ENCODE peak calls at places on chromosomes 1 and 21, in eight cellular contexts. Z, D, I, Y, N, X, B and W are unnamed samples.

GRCh38 chr1:39943471-39944290 is 11.3 kb upstream of the MFSD2A start:
- DNase-seq in D (no peak), I (no peak), Y (no peak), Z (no peak), B (no peak), X (no peak), N (no peak), W (no peak)

GRCh38 chr21:15159382-15160020 is 94.7 kb upstream of the NRIP1 start:
- DNase-seq in D (no peak), B (peak), Z (no peak), X (no peak), Y (no peak), I (no peak), N (no peak), W (no peak)

GRCh38 chr1:84855168-84855567 is 37.8 kb downstream of the LPAR3 start:
- DNase-seq in N (no peak), X (peak), B (peak), D (no peak), I (no peak), Z (no peak), Y (no peak), W (no peak)

GRCh38 chr1:101316276-101316675 is 79.5 kb downstream of the S1PR1 start:
- DNase-seq in Z (peak), X (no peak), N (no peak), I (no peak), D (no peak), Y (no peak), B (no peak), W (no peak)

GRCh38 chr1:213972141-213972540 is 15.6 kb upstream of the PROX1 start:
- DNase-seq in X (no peak), N (no peak), I (no peak), B (no peak), Z (no peak), Y (no peak), D (no peak), W (no peak)

GRCh38 chr1:175725684-175726083 is 17.7 kb downstream of the TNR start:
- DNase-seq in I (no peak), X (peak), Y (peak), B (peak), D (peak), Z (peak), N (peak), W (peak)

GRCh38 chr1:53869454-53870117 is 20.0 kb downstream of the YIPF1 start:
- DNase-seq in N (no peak), B (no peak), X (no peak), Y (no peak), I (no peak), Z (no peak), D (no peak), W (no peak)

GRCh38 chr1:108695515-108695914 is 3.4 kb downstream of the PRPF38B start:
- DNase-seq in Z (no peak), I (no peak), X (no peak), N (no peak), B (no peak), D (no peak), Y (no peak), W (no peak)

GRCh38 chr21:33668180-33668579 is 25.9 kb downstream of the ITSN1 start:
- DNase-seq in N (no peak), Y (no peak), D (no peak), Z (no peak), I (no peak), X (peak), B (peak), W (no peak)

GRCh38 chr1:235933483-235934116 is 66.9 kb upstream of the LYST start:
- DNase-seq in N (peak), Y (no peak), B (no peak), X (no peak), D (no peak), Z (no peak), I (no peak), W (no peak)

GRCh38 chr1:232669981-232670763 is 40.2 kb upstream of the SIPA1L2 start:
- DNase-seq in Y (no peak), N (no peak), Z (no peak), D (no peak), X (peak), I (peak), B (peak), W (no peak)

GRCh38 chr1:16133007-16133961 is 22.6 kb downstream of the EPHA2 start:
- DNase-seq in Y (no peak), B (no peak), I (no peak), X (no peak), D (no peak), Z (no peak), N (no peak), W (no peak)

GRCh38 chr1:234724517-234725176 is 114.7 kb upstream of the IRF2BP2 start:
- DNase-seq in I (no peak), N (no peak), D (peak), Z (no peak), X (no peak), Y (peak), B (no peak), W (no peak)

GRCh38 chr21:33025471-33026298 is at the start of gene OLIG2:
- DNase-seq in I (no peak), X (peak), Y (peak), Z (peak), B (no peak), N (no peak), D (peak), W (no peak)

GRCh38 chr1:27372808-27373690 is 1.6 kb downstream of the FCN3 start:
- DNase-seq in D (no peak), Z (no peak), N (no peak), I (no peak), Y (peak), B (no peak), X (no peak), W (no peak)
- TF ChIP-seq CTCF in D (peak), Z (peak), N (no peak), I (peak), Y (peak), B (peak), X (peak), W (peak)

GRCh38 chr1:229554886-229555621 is 3.5 kb downstream of the ABCB10 start:
- DNase-seq in Z (no peak), X (no peak), N (no peak), Y (no peak), I (no peak), D (no peak), B (no peak), W (no peak)

GRCh38 chr1:229557214-229557850 is 1.2 kb downstream of the ABCB10 start:
- DNase-seq in X (peak), Y (no peak), I (no peak), D (no peak), N (no peak), Z (no peak), B (peak), W (no peak)

GRCh38 chr1:229558460-229559335 is at the start of gene ABCB10:
- DNase-seq in N (peak), Y (peak), D (peak), I (peak), B (peak), Z (peak), X (peak), W (peak)

GRCh38 chr1:229556551-229556950 is 2.0 kb downstream of the ABCB10 start:
- DNase-seq in X (no peak), I (no peak), D (no peak), Y (no peak), B (no peak), Z (no peak), N (no peak), W (no peak)

DNA sequence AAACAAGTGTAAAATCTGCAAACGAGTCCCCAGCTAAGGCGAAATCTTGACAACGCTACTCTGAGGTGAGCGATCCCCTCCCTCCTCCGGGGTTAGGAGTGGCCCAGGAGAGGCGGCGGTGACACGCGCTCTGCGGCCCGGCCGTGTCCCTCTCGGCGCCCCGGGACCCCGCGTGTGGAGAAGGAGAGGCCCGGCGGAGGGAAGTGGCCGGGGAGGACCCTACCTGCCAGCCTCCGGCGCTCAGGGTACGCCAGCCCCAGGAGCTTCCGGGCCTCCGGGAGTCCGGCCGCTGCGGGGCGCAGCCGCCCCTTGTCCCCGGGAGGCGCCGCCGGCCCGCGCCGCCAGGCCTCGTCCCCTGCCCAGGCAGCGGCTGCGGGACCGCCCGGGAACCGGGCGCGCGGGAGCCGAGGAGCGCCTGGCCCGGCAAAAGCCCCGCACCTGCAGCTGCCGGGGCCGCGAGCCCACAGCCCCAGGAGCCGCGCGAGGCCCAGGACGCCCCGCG is 543 bp downstream of the ABCB10 start:
- DNase-seq in Y (peak), Z (peak), N (peak), D (peak), I (no peak), B (peak), X (no peak), W (no peak)
- TF ChIP-seq CTCF in Y (no peak), Z (no peak), N (no peak), D (no peak), I (no peak), B (no peak), X (peak), W (no peak)

GRCh38 chr1:152182431-152182830 is 23.4 kb upstream of the RPTN start:
- DNase-seq in X (no peak), I (no peak), D (peak), N (peak), B (peak), Y (peak), Z (no peak), W (no peak)
- TF ChIP-seq CTCF in X (peak), I (peak), D (peak), N (peak), B (peak), Y (peak), Z (no peak), W (peak)

DNA sequence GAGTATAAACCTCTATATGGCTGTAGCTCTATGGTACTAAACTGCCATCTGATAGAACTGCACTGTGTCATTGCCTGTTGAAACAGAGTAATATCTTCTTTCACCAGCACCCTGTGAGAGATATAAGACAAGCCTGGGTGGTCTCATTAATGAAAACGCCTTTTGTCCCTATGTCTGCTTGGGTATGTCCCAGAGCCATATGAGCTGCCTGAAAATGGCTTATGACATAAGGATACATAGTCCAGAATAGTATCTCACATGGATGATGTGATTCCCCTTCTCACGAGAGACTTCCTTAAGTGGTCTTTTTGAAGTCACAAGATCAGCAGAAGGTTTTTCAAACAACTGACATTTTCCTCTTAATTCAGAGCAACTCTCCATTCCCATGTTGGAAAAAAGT is 7.3 kb upstream of the TMCC2 start:
- DNase-seq in Z (no peak), I (no peak), Y (no peak), B (no peak), X (no peak), D (no peak), N (no peak), W (no peak)
- TF ChIP-seq CTCF in Z (no peak), I (no peak), Y (no peak), B (no peak), X (no peak), D (no peak), N (no peak), W (no peak)

GRCh38 chr1:202565890-202566289 is 144.4 kb downstream of the SYT2 start:
- DNase-seq in D (no peak), N (no peak), X (no peak), Y (no peak), Z (no peak), B (no peak), I (no peak), W (no peak)
- TF ChIP-seq CTCF in D (no peak), N (no peak), X (no peak), Y (no peak), Z (no peak), B (no peak), I (no peak), W (no peak)

GRCh38 chr1:21617126-21617738 is 51.9 kb downstream of the RAP1GAP start:
- DNase-seq in X (no peak), I (no peak), Y (no peak), D (no peak), Z (no peak), B (no peak), N (no peak), W (no peak)
- TF ChIP-seq CTCF in X (no peak), I (no peak), Y (no peak), D (no peak), Z (no peak), B (no peak), N (no peak), W (no peak)

GRCh38 chr1:17606826-17607440 is 67.4 kb downstream of the ARHGEF10L start:
- DNase-seq in X (peak), B (peak), Z (peak), Y (peak), N (peak), D (peak), I (no peak), W (peak)
- TF ChIP-seq CTCF in X (peak), B (peak), Z (peak), Y (peak), N (peak), D (peak), I (peak), W (peak)